ENCODE peak calls at places on chromosomes 1 and 21, in five cellular contexts. Y is foreskin fibroblast; L is CD8-positive, alpha-beta T cell; D is upper lobe of right lung; G is fibroblast of lung. O is an unnamed sample.

GRCh38 chr1:94599090-94599813 is 57.7 kb upstream of the F3 start:
- DNase-seq in Y (peak), L (no peak), D (peak), G (peak), O (no peak)

GRCh38 chr1:246753670-246754535 is 29.7 kb downstream of the SCCPDH start:
- DNase-seq in Y (peak), L (peak), D (no peak), G (peak), O (no peak)

GRCh38 chr1:29623501-29623900 is 387.2 kb downstream of the PTPRU start:
- DNase-seq in Y (no peak), L (no peak), D (no peak), G (no peak), O (no peak)

GRCh38 chr1:46399307-46399706 is 5.2 kb downstream of the FAAH start:
- DNase-seq in Y (no peak), L (no peak), D (no peak), G (no peak), O (no peak)

GRCh38 chr1:232876506-232877360 is 71.5 kb downstream of the MAP10 start:
- DNase-seq in Y (no peak), L (no peak), D (no peak), G (no peak), O (no peak)

GRCh38 chr1:81582467-81582986 is 218.2 kb upstream of the ADGRL2 start:
- DNase-seq in Y (no peak), L (no peak), D (no peak), G (peak), O (no peak)

GRCh38 chr1:157360021-157360390 is 192.3 kb downstream of the FCRL5 start:
- DNase-seq in Y (no peak), L (no peak), D (no peak), G (no peak), O (no peak)

GRCh38 chr1:157115429-157115838 is 15.8 kb upstream of the ETV3L start:
- DNase-seq in Y (no peak), L (no peak), D (peak), G (no peak), O (peak)

GRCh38 chr1:12052008-12052573 is 11.0 kb upstream of the TNFRSF8 start:
- DNase-seq in Y (peak), L (no peak), D (no peak), G (peak), O (no peak)

GRCh38 chr1:2559509-2560298 is 3.5 kb downstream of the TNFRSF14 start:
- DNase-seq in Y (no peak), L (no peak), D (no peak), G (no peak), O (no peak)

GRCh38 chr21:35400233-35400939 is 351.3 kb upstream of the RUNX1 start:
- DNase-seq in Y (peak), L (peak), D (no peak), G (peak), O (no peak)

GRCh38 chr1:218521414-218522169 is 176.5 kb downstream of the TGFB2 start:
- DNase-seq in Y (peak), L (no peak), D (no peak), G (peak), O (no peak)

GRCh38 chr1:171252482-171252881 is 4.2 kb downstream of the FMO1 start:
- DNase-seq in Y (no peak), L (no peak), D (no peak), G (no peak), O (no peak)

GRCh38 chr1:156414440-156415064 is 45.5 kb downstream of the RHBG start:
- DNase-seq in Y (peak), L (no peak), D (no peak), G (no peak), O (no peak)

GRCh38 chr1:100145116-100145515 is 12.2 kb downstream of the TRMT13 start:
- DNase-seq in Y (no peak), L (no peak), D (no peak), G (no peak), O (no peak)

GRCh38 chr1:20361805-20362381 is 71.2 kb downstream of the VWA5B1 start:
- DNase-seq in Y (peak), L (no peak), D (no peak), G (peak), O (no peak)

GRCh38 chr1:95169544-95169943 is 52.4 kb downstream of the TLCD4 start:
- DNase-seq in Y (no peak), L (no peak), D (no peak), G (no peak), O (no peak)

GRCh38 chr1:153566414-153567371 is 1.0 kb upstream of the S100A2 start:
- DNase-seq in Y (peak), L (peak), D (peak), G (peak), O (no peak)

GRCh38 chr1:156750932-156751723 is at the start of gene HDGF:
- DNase-seq in Y (peak), L (peak), D (peak), G (peak), O (peak)

GRCh38 chr21:38804617-38805281 is 980 bp upstream of the ETS2 start:
- DNase-seq in Y (peak), L (no peak), D (peak), G (peak), O (no peak)

GRCh38 chr1:118028267-118028666 is 98.7 kb downstream of the WDR3 start:
- DNase-seq in Y (no peak), L (no peak), D (no peak), G (no peak), O (no peak)

GRCh38 chr1:177142013-177142412 is 22.5 kb downstream of the ASTN1 start:
- DNase-seq in Y (no peak), L (no peak), D (no peak), G (no peak), O (no peak)

GRCh38 chr1:6409733-6410132 is 10.0 kb downstream of the HES2 start:
- DNase-seq in Y (no peak), L (no peak), D (no peak), G (no peak), O (no peak)

GRCh38 chr1:59173721-59174120 is 123.2 kb upstream of the FGGY start:
- DNase-seq in Y (peak), L (no peak), D (no peak), G (peak), O (no peak)

GRCh38 chr1:43881415-43881814 is 52.2 kb upstream of the ARTN start:
- DNase-seq in Y (peak), L (no peak), D (no peak), G (no peak), O (no peak)

GRCh38 chr1:5265416-5266075 is 611.1 kb downstream of the AJAP1 start:
- DNase-seq in Y (no peak), L (no peak), D (no peak), G (no peak), O (no peak)

GRCh38 chr1:155569988-155570592 is 7.5 kb upstream of the ASH1L start:
- DNase-seq in Y (peak), L (no peak), D (no peak), G (peak), O (no peak)

GRCh38 chr1:54134301-54134700 is 18.5 kb downstream of the CDCP2 start:
- DNase-seq in Y (no peak), L (no peak), D (no peak), G (no peak), O (no peak)

GRCh38 chr1:117010310-117010969 is 8.9 kb downstream of the CD101 start:
- DNase-seq in Y (no peak), L (no peak), D (no peak), G (no peak), O (no peak)

GRCh38 chr1:40058097-40058452 is 17.5 kb downstream of the CAP1 start:
- DNase-seq in Y (no peak), L (no peak), D (no peak), G (no peak), O (no peak)

GRCh38 chr1:40060351-40060750 is 19.8 kb downstream of the CAP1 start:
- DNase-seq in Y (no peak), L (no peak), D (no peak), G (no peak), O (no peak)

GRCh38 chr1:40059960-40060337 is 19.4 kb downstream of the CAP1 start:
- DNase-seq in Y (no peak), L (no peak), D (no peak), G (no peak), O (no peak)

GRCh38 chr1:40058453-40059291 is 18.1 kb downstream of the CAP1 start:
- DNase-seq in Y (no peak), L (no peak), D (no peak), G (no peak), O (no peak)

GRCh38 chr1:40059292-40059959 is 18.9 kb downstream of the CAP1 start:
- DNase-seq in Y (peak), L (no peak), D (no peak), G (peak), O (no peak)
- TF ChIP-seq CTCF in Y (no peak), L (no peak), D (no peak), G (no peak), O (no peak)

GRCh38 chr21:41983229-41983628 is 26.9 kb downstream of the ZBTB21 start:
- DNase-seq in Y (no peak), L (no peak), D (no peak), G (no peak), O (no peak)

GRCh38 chr21:41979751-41980369 is 26.0 kb upstream of the C2CD2 start:
- DNase-seq in Y (peak), L (no peak), D (no peak), G (no peak), O (no peak)

GRCh38 chr21:41977034-41977950 is 23.5 kb upstream of the C2CD2 start:
- DNase-seq in Y (no peak), L (no peak), D (no peak), G (no peak), O (no peak)

GRCh38 chr21:41979335-41979734 is 25.5 kb upstream of the C2CD2 start:
- DNase-seq in Y (no peak), L (no peak), D (no peak), G (no peak), O (no peak)

GRCh38 chr21:41980561-41980960 is 26.7 kb upstream of the C2CD2 start:
- DNase-seq in Y (no peak), L (no peak), D (no peak), G (no peak), O (no peak)
- TF ChIP-seq CTCF in Y (no peak), L (no peak), D (no peak), G (no peak), O (no peak)

GRCh38 chr1:161763522-161764098 is 2.5 kb upstream of the ATF6 start:
- DNase-seq in Y (peak), L (peak), D (no peak), G (no peak), O (no peak)
- TF ChIP-seq CTCF in Y (peak), L (peak), D (peak), G (peak), O (peak)

DNA sequence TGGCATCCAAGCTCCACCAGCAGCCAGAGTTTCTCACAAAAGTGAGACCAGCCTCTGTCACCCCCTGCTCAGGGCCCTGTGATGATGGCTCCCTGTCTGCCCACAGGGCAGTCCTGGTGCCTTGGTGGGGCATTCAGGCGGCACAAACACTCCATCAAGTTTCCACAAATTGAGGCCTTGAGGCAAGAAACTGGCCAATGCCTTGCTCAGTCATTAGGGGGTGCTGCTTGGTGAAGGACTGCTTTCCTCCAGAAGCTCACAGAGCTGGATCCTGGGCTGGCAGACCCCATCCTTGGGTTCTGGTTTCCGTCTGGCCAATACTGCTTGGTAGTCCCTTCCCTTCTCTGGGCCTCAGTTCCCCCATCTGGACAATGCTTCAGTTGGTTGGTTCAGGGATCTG is 12.5 kb upstream of the AHDC1 start:
- DNase-seq in Y (no peak), L (no peak), D (no peak), G (no peak), O (no peak)
- TF ChIP-seq CTCF in Y (peak), L (no peak), D (peak), G (no peak), O (no peak)

GRCh38 chr1:203169770-203170520 is 5.7 kb downstream of the MYBPH start:
- DNase-seq in Y (no peak), L (no peak), D (peak), G (no peak), O (no peak)

GRCh38 chr1:203171341-203172183 is 4.1 kb downstream of the MYBPH start:
- DNase-seq in Y (no peak), L (no peak), D (peak), G (no peak), O (no peak)

GRCh38 chr1:203172184-203173115 is 3.2 kb downstream of the MYBPH start:
- DNase-seq in Y (peak), L (no peak), D (peak), G (peak), O (peak)

GRCh38 chr1:203168991-203169390 is 6.6 kb downstream of the MYBPH start:
- DNase-seq in Y (no peak), L (no peak), D (peak), G (no peak), O (no peak)

DNA sequence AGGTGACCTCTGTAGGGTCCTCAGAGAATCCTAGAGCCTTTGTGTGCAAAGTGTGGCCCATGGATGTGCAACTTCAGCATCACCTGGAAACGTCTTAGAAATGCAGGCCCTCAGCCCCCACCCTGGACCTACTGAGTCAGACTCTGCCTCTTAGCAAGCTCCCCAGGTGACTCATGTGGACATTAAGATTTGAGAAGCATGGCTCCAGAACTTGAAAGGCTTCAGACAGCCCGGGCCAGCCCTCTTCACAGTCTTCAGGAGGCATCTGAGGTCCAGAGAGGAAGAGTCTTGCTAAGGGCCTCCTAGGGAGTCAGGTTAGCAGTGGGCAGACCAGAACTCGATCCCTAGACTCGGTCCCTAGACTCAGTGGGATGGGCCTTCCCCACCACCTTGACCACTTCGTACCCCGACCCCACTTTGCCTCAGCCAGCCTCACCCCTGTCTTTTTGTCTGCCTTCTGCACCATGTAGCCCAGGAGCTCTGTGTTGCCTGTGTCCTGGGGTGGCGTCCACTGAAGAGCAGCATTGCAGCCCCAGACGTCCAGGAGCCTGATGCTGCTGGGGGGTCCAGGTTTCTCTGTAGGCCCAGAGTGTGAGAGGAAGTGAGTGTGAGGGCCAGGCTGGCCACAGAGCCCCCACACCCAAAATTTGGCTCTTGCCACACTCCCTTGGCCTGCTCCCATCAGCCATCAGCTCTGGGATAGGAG is 4.8 kb downstream of the MYBPH start:
- DNase-seq in Y (no peak), L (no peak), D (peak), G (no peak), O (no peak)
- TF ChIP-seq CTCF in Y (no peak), L (no peak), D (no peak), G (no peak), O (no peak)

DNA sequence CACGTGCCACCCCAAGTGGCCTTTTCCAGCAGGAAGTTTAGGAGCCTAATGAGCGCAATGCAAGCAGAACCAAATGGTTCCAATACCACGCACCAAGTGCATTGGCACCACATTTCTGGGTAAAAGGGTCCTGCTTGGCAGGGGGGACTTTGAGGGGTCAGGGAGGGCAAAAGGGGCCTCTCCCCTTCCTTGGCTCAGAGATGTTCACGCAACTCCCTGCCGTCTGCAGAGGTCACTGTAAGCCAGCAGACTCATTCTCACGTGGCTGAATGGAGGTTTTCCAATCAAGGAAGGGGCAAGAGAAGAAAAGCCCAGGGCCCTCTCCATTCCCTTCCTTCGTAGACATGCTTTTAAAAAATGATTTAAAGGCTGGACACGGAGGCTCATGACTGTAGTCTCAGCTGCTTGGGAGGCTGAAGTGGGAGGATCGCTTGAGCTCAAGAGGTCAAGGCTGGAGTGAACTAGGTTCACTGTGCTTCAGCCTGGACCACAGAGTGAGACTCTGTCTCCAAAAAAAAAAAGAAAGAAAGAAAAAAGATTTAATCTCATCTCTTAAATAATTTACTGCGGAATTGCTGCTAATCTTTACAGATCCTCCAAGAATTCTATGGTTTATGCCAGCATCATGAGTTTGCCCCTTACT is 80.3 kb downstream of the RUNX3 start:
- DNase-seq in Y (peak), L (peak), D (no peak), G (peak), O (no peak)
- TF ChIP-seq CTCF in Y (peak), L (no peak), D (peak), G (no peak), O (no peak)

GRCh38 chr1:32208463-32208862 is 426 bp upstream of the DCDC2B start:
- DNase-seq in Y (no peak), L (no peak), D (no peak), G (no peak), O (no peak)

GRCh38 chr1:32208891-32209309 is at the start of gene DCDC2B:
- DNase-seq in Y (peak), L (no peak), D (no peak), G (peak), O (no peak)

GRCh38 chr1:32201011-32201855 is 838 bp downstream of the CCDC28B start:
- DNase-seq in Y (peak), L (peak), D (peak), G (peak), O (no peak)

GRCh38 chr1:32204943-32205361 is 519 bp upstream of the IQCC start:
- DNase-seq in Y (peak), L (no peak), D (peak), G (no peak), O (no peak)

DNA sequence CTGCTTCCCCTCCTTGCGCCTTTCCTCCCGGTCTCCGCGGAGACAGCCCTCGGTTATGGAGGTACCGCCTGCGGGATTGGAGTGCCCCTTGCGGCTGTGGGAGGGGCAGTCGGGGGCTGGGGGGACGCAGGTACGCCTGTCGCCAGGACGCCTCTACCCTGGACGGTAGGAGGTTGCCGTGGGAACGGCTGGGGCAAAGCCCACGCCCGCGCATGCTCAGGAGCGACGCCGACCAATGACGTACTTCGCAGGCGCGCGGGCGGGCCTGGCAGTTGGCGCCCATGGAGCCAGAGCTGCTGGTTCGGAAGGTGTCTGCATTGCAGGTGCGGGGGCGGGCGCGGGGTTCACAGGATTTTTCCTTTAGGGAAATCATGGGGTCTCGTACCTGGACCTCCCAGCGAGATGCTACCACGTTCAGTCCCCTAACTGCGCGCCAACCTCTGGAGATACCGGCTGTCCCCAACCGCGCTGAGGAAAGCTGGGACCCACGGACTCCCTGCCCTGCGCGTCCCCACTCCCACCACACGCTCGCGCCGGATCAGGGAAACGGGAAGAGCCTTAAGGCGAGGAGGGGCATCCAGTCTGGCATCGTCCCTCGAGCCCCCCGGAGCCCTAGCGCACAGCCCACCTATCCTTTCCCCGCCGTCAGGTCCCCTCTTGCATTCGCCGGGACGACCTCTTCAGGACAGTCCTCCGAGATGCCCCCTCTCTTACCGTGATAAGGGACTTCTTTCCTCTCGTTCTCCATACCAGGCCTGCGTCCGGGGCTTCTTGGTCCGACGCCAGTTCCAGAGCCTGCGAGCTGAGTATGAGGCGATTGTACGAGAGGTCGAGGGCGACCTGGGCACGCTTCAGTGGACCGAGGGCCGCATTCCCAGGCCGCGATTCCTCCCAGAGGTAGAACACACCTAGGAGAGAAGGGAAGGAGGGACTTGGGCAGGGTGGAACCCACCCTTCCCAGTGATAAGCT is at the start of gene IQCC:
- DNase-seq in Y (peak), L (peak), D (peak), G (peak), O (peak)
- TF ChIP-seq CTCF in Y (no peak), L (no peak), D (peak), G (no peak), O (no peak)

O was measured in D721Med.